ENCODE peak calls at places on chromosomes 2 and 18, in six cellular contexts. M is kidney, H is upper lobe of right lung, B is endothelial cell of umbilical vein, X is heart right ventricle, D is left lung. I is an unnamed sample.

GRCh38 chr2:232502513-232502900 is 14.9 kb upstream of the ECEL1 start:
- DNase-seq in M (no peak), H (no peak), B (no peak), X (no peak), D (no peak), I (no peak)

GRCh38 chr18:79554321-79554720 is 125.3 kb upstream of the CTDP1 start:
- DNase-seq in M (no peak), H (no peak), B (no peak), X (no peak), D (no peak), I (no peak)

GRCh38 chr2:29191817-29192216 is 76.6 kb downstream of the CLIP4 start:
- DNase-seq in M (no peak), H (no peak), B (no peak), X (no peak), D (no peak), I (no peak)

GRCh38 chr2:20852139-20852538 is 29.2 kb upstream of the LDAH start:
- DNase-seq in M (no peak), H (no peak), B (no peak), X (no peak), D (no peak), I (no peak)

GRCh38 chr2:118321436-118322100 is 233.3 kb downstream of the INSIG2 start:
- DNase-seq in M (no peak), H (no peak), B (no peak), X (no peak), D (no peak), I (no peak)

GRCh38 chr2:119248751-119249150 is 25.1 kb downstream of the STEAP3 start:
- DNase-seq in M (no peak), H (no peak), B (no peak), X (no peak), D (no peak), I (no peak)

GRCh38 chr2:199612509-199613130 is 154.9 kb upstream of the SATB2 start:
- DNase-seq in M (no peak), H (no peak), B (no peak), X (no peak), D (no peak), I (no peak)

GRCh38 chr2:128950760-128951159 is 632.1 kb upstream of the HS6ST1 start:
- DNase-seq in M (no peak), H (no peak), B (no peak), X (no peak), D (no peak), I (no peak)

GRCh38 chr2:221264318-221264717 is 307.8 kb downstream of the EPHA4 start:
- DNase-seq in M (no peak), H (no peak), B (no peak), X (no peak), D (no peak), I (no peak)

GRCh38 chr2:54386993-54387590 is 69.0 kb upstream of the SPTBN1 start:
- DNase-seq in M (no peak), H (no peak), B (peak; percentile 31), X (peak; percentile 81), D (no peak), I (no peak)

GRCh38 chr2:6073260-6074141 is 381.3 kb downstream of the SOX11 start:
- DNase-seq in M (no peak), H (no peak), B (no peak), X (peak; percentile 16), D (no peak), I (no peak)

GRCh38 chr2:88429929-88430328 is 22.6 kb downstream of the FOXI3 start:
- DNase-seq in M (no peak), H (no peak), B (no peak), X (no peak), D (no peak), I (no peak)

GRCh38 chr2:176729706-176730569 is 460.7 kb downstream of the MTX2 start:
- DNase-seq in M (no peak), H (no peak), B (peak; percentile 95), X (peak; percentile 71), D (no peak), I (no peak)

GRCh38 chr2:207513577-207514257 is 16.0 kb upstream of the CREB1 start:
- DNase-seq in M (no peak), H (no peak), B (peak; percentile 23), X (no peak), D (no peak), I (no peak)

GRCh38 chr2:168183308-168183997 is 63.9 kb downstream of the STK39 start:
- DNase-seq in M (no peak), H (no peak), B (no peak), X (no peak), D (no peak), I (no peak)

GRCh38 chr18:45728341-45729010 is 4.5 kb downstream of the SLC14A1 start:
- DNase-seq in M (no peak), H (no peak), B (no peak), X (no peak), D (no peak), I (no peak)

GRCh38 chr2:118668431-118669424 is 178.7 kb downstream of the EN1 start:
- DNase-seq in M (no peak), H (no peak), B (no peak), X (no peak), D (no peak), I (no peak)

GRCh38 chr2:9168851-9169250 is 37.8 kb upstream of the ASAP2 start:
- DNase-seq in M (no peak), H (no peak), B (no peak), X (no peak), D (no peak), I (no peak)

GRCh38 chr2:100903534-100904258 is 83.8 kb downstream of the NPAS2 start:
- DNase-seq in M (no peak), H (no peak), B (no peak), X (no peak), D (no peak), I (no peak)

GRCh38 chr2:37506407-37507068 is 162.1 kb downstream of the QPCT start:
- DNase-seq in M (no peak), H (no peak), B (no peak), X (peak; percentile 23), D (no peak), I (no peak)

GRCh38 chr2:171723724-171724683 is 36.7 kb downstream of the DYNC1I2 start:
- DNase-seq in M (no peak), H (no peak), B (peak; percentile 17), X (no peak), D (no peak), I (no peak)
- TF ChIP-seq CTCF in M (no peak), H (no peak), B (no peak), X (no peak), D (no peak), I (no peak)

GRCh38 chr2:173087214-173087581 is 11.6 kb downstream of the MAP3K20 start:
- DNase-seq in M (no peak), H (no peak), B (no peak), X (no peak), D (no peak), I (no peak)
- H3K27ac ChIP-seq in M (no peak overlapping the region), H (peak overlapping the region; percentile 60), B (no peak overlapping the region), X (no peak overlapping the region), D (no peak overlapping the region), I (no peak overlapping the region)

GRCh38 chr2:136013962-136014361 is 28.5 kb upstream of the DARS1 start:
- DNase-seq in M (no peak), H (no peak), B (peak; percentile 74), X (peak; percentile 30), D (no peak), I (no peak)
- TF ChIP-seq CTCF in M (peak; percentile 38), H (no peak), B (no peak), X (peak; percentile 26), D (no peak), I (no peak)

GRCh38 chr2:24210106-24210455 is 35.2 kb downstream of the FAM228A start:
- DNase-seq in M (no peak), H (no peak), B (no peak), X (no peak), D (no peak), I (no peak)
- H3K27ac ChIP-seq in M (no peak overlapping the region), H (no peak overlapping the region), B (no peak overlapping the region), X (no peak overlapping the region), D (no peak overlapping the region), I (no peak overlapping the region)

I was measured in CD4-positive, alpha-beta T cell.